ENCODE peak calls at places on chromosomes 3 and 15, in nine cellular contexts. X is dorsolateral prefrontal cortex, K is fibroblast of lung, H is mucosa of descending colon, W is transverse colon, O is activated B cell treated with CpG ODN at 0.5 μM for 24 hours, E is HFFc6, V is sigmoid colon, U is fibroblast of villous mesenchyme. A is an unnamed sample.
A peak's percentile ranks its signal among the peaks of the same experiment; 100 is the strongest.

GRCh38 chr3:125317761-125318496 is 57.2 kb downstream of the ZNF148 start:
- DNase-seq in X (no peak), K (peak; percentile 49), H (no peak), W (no peak), O (no peak), E (no peak), V (no peak), U (no peak), A (no peak)

GRCh38 chr15:53323197-53323596 is 436.3 kb downstream of the WDR72 start:
- DNase-seq in X (no peak), K (no peak), H (no peak), W (no peak), O (no peak), E (no peak), V (no peak), U (no peak), A (no peak)

GRCh38 chr3:162525052-162525451 is 1028.4 kb downstream of the OTOL1 start:
- DNase-seq in X (no peak), K (peak; percentile 95), H (peak; percentile 9), W (peak; percentile 8), O (no peak), E (peak; percentile 85), V (peak; percentile 67), U (peak; percentile 99), A (peak; percentile 94)

GRCh38 chr15:57586661-57587404 is 4.9 kb upstream of the MYZAP start:
- DNase-seq in X (no peak), K (no peak), H (no peak), W (no peak), O (no peak), E (no peak), V (no peak), U (no peak), A (no peak)

GRCh38 chr15:48802867-48803266 is 8.0 kb downstream of the CEP152 start:
- DNase-seq in X (no peak), K (peak; percentile 97), H (no peak), W (no peak), O (no peak), E (peak; percentile 92), V (no peak), U (peak; percentile 82), A (peak; percentile 88)

GRCh38 chr3:72591522-72592421 is 256.5 kb downstream of the SHQ1 start:
- DNase-seq in X (no peak), K (peak; percentile 95), H (peak; percentile 24), W (peak; percentile 23), O (no peak), E (peak; percentile 96), V (peak; percentile 73), U (peak; percentile 80), A (peak; percentile 87)

GRCh38 chr3:186166036-186166435 is 57.1 kb upstream of the ETV5 start:
- DNase-seq in X (no peak), K (no peak), H (no peak), W (no peak), O (no peak), E (no peak), V (no peak), U (peak; percentile 33), A (no peak)

GRCh38 chr3:180594631-180595348 is 7.2 kb upstream of the TTC14 start:
- DNase-seq in X (no peak), K (peak; percentile 47), H (no peak), W (no peak), O (no peak), E (peak; percentile 59), V (no peak), U (peak; percentile 45), A (peak; percentile 23)

GRCh38 chr3:161108840-161109239 is 3.7 kb upstream of the B3GALNT1 start:
- DNase-seq in X (no peak), K (peak; percentile 51), H (no peak), W (no peak), O (no peak), E (no peak), V (no peak), U (peak; percentile 9), A (no peak)

GRCh38 chr15:69217381-69217780 is 56.9 kb downstream of the GLCE start:
- DNase-seq in X (no peak), K (no peak), H (no peak), W (no peak), O (no peak), E (no peak), V (no peak), U (no peak), A (no peak)

GRCh38 chr3:149977391-149977790 is 6.7 kb upstream of the PFN2 start:
- DNase-seq in X (no peak), K (peak; percentile 83), H (no peak), W (no peak), O (no peak), E (no peak), V (no peak), U (no peak), A (no peak)

GRCh38 chr3:149971403-149972075 is 844 bp upstream of the PFN2 start:
- DNase-seq in X (peak; percentile 52), K (peak; percentile 75), H (peak; percentile 73), W (peak; percentile 58), O (no peak), E (peak; percentile 61), V (peak; percentile 75), U (peak; percentile 74), A (no peak)

GRCh38 chr3:149970716-149971402 is at the start of gene PFN2:
- DNase-seq in X (peak; percentile 55), K (peak; percentile 83), H (peak; percentile 64), W (peak; percentile 70), O (peak; percentile 64), E (peak; percentile 63), V (peak; percentile 84), U (peak; percentile 75), A (no peak)

GRCh38 chr3:149969945-149970715 is 565 bp downstream of the PFN2 start:
- DNase-seq in X (peak; percentile 80), K (peak; percentile 81), H (peak; percentile 96), W (peak; percentile 92), O (peak; percentile 76), E (peak; percentile 61), V (peak; percentile 94), U (peak; percentile 91), A (no peak)

DNA sequence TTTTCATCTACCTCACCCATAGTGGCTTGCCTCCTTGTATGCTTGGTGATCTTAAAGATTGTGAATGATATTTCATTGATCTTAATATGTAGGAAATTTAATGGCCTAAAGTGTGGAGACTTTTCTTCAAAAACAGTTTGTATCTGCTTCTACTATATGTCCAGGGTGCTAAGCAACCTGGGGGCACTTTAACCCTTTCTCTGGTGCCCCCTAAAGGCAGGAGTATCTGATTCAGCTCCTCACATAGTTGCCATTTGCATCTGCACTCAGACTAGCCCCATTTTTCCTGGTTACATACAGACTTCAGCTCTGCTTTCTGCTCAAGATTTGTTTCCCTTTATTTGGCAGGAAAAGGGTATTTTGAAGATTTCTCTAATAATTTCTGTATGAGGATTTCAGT is 5.2 kb upstream of the PFN2 start:
- DNase-seq in X (no peak), K (no peak), H (no peak), W (no peak), O (no peak), E (no peak), V (no peak), U (no peak), A (no peak)
- TF ChIP-seq CTCF in X (no peak), K (no peak), H (no peak), W (no peak), O (no peak), E (peak; percentile 26), V (no peak), U (peak; percentile 12), A (no peak)

GRCh38 chr3:103991461-103992115 is 1375.1 kb upstream of the ALCAM start:
- DNase-seq in X (no peak), K (peak; percentile 11), H (no peak), W (no peak), O (no peak), E (no peak), V (no peak), U (no peak), A (no peak)

DNA sequence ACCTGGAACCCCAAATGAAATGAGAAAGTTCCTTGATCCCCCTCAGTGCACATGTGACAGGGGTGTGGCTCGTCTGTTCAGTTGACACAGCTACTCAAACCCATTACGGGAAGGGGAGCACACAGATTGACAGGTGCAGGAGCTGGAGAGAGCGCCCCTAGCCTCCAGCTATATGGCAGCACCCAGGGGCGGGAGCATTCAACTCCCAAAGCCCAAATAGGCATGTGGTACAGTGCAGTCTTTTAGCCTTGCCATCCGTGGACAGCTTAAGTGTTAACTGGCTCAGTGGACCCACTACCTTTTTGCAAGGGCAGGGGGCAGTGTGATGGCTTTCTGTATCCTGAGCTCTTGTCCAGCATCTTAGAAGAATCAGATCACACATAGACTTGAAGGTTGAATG is 1374.2 kb upstream of the ALCAM start:
- DNase-seq in X (no peak), K (no peak), H (no peak), W (no peak), O (no peak), E (no peak), V (no peak), U (no peak), A (no peak)
- TF ChIP-seq CTCF in X (no peak), K (no peak), H (no peak), W (no peak), O (no peak), E (no peak), V (no peak), U (no peak), A (no peak)

DNA sequence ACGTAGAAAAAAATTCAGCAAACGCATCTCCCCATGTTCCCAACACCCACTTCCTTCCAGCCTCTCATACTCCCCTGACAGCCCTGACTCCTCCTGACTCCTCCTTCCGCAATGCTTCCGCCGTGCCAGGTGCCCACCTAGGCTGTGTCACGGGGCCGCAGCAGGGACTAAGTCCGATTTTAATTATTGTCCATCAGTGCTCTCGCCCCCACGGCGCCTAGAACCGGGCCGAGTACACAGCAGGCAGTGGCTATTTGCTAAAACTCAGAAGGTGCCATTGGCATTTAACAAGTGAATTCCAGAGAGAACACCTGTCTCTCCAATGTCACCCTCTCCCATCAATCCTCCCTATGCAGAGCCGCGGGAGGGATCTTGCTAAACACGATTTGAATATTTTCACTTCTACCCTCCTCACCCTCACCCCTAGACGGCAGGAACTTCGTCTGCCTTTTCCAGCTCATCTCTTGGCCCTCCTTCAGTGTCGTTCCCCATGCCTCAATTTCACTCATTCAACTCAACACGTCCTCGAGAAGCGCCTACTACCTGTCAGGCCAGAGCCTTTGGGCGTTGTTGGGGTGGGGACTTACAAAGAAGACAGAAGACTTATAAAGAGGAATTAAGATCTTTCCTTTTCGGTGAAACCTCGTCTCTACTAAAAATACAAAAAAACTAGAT is 11.5 kb upstream of the SHF start:
- DNase-seq in X (no peak), K (peak; percentile 17), H (peak; percentile 65), W (peak; percentile 47), O (peak; percentile 42), E (no peak), V (no peak), U (no peak), A (no peak)
- TF ChIP-seq CTCF in X (peak; percentile 19), K (no peak), H (no peak), W (no peak), O (no peak), E (peak; percentile 50), V (no peak), U (no peak), A (no peak)

GRCh38 chr3:47265008-47265407 is 17.6 kb downstream of the KIF9 start:
- DNase-seq in X (no peak), K (no peak), H (no peak), W (no peak), O (no peak), E (no peak), V (no peak), U (no peak), A (no peak)
- TF ChIP-seq CTCF in X (no peak), K (no peak), H (no peak), W (no peak), O (no peak), E (no peak), V (no peak), U (no peak), A (no peak)

GRCh38 chr15:78242128-78242527 is 7.8 kb upstream of the ACSBG1 start:
- DNase-seq in X (no peak), K (no peak), H (peak; percentile 52), W (peak; percentile 57), O (no peak), E (no peak), V (peak; percentile 36), U (no peak), A (no peak)
- TF ChIP-seq CTCF in X (peak; percentile 63), K (peak; percentile 36), H (peak; percentile 8), W (peak; percentile 43), O (no peak), E (peak; percentile 73), V (peak; percentile 24), U (peak; percentile 56), A (peak; percentile 43)